ENCODE peak calls at places on chromosomes 2 and 18, in four cellular contexts. I, W, Q and U are unnamed samples.
A peak's percentile ranks its signal among the peaks of the same experiment; 100 is the strongest.

GRCh38 chr2:40412456-40412855 is 39.4 kb downstream of the SLC8A1 start:
- DNase-seq in I (no peak), W (no peak), Q (no peak), U (peak; percentile 77)

GRCh38 chr2:13607139-13607538 is 890.4 kb downstream of the TRIB2 start:
- DNase-seq in I (no peak), W (no peak), Q (no peak), U (no peak)

GRCh38 chr2:194054262-194054767 is 1602.7 kb upstream of the SLC39A10 start:
- DNase-seq in I (no peak), W (no peak), Q (no peak), U (no peak)

GRCh38 chr2:117832905-117833613 is 18.6 kb downstream of the DDX18 start:
- DNase-seq in I (no peak), W (no peak), Q (no peak), U (no peak)

GRCh38 chr2:63846487-63846886 is 4.8 kb downstream of the UGP2 start:
- DNase-seq in I (no peak), W (no peak), Q (no peak), U (no peak)

GRCh38 chr2:3108105-3108504 is 269.5 kb downstream of the EIPR1 start:
- DNase-seq in I (no peak), W (no peak), Q (no peak), U (no peak)

GRCh38 chr2:177076636-177077179 is 135.9 kb upstream of the HNRNPA3 start:
- DNase-seq in I (no peak), W (no peak), Q (no peak), U (no peak)

GRCh38 chr2:166041613-166042012 is 86.2 kb downstream of the SCN1A start:
- DNase-seq in I (no peak), W (no peak), Q (no peak), U (no peak)

GRCh38 chr18:57410749-57411148 is 24.4 kb upstream of the ONECUT2 start:
- DNase-seq in I (no peak), W (no peak), Q (no peak), U (no peak)

GRCh38 chr18:22559414-22560282 is 141.9 kb upstream of the CTAGE1 start:
- DNase-seq in I (no peak), W (no peak), Q (no peak), U (peak; percentile 46)

GRCh38 chr2:222828572-222828971 is 32.3 kb upstream of the ACSL3 start:
- DNase-seq in I (no peak), W (no peak), Q (no peak), U (no peak)

GRCh38 chr2:68368657-68369339 is 3.7 kb downstream of the PLEK start:
- DNase-seq in I (no peak), W (no peak), Q (no peak), U (peak; percentile 77)

GRCh38 chr2:96556441-96557330 is 20.1 kb downstream of the ARID5A start:
- DNase-seq in I (no peak), W (no peak), Q (no peak), U (peak; percentile 98)

GRCh38 chr2:224027912-224028311 is 11.2 kb downstream of the SERPINE2 start:
- DNase-seq in I (no peak), W (no peak), Q (no peak), U (no peak)